ENCODE peak calls at places on chromosomes 16 and 17, in nine cellular contexts. K is ovary, N is stomach, M is body of pancreas, Z is H54, X is lower leg skin, R is spleen, V is GM12891, S is heart left ventricle. F is an unnamed sample.

GRCh38 chr17:47099987-47100711 is 88.9 kb downstream of the CDC27 start:
- DNase-seq in Z (peak), V (peak), N (peak), K (peak), S (peak), R (peak), X (peak), M (peak), F (peak)

GRCh38 chr17:10161392-10161791 is 37.0 kb downstream of the GAS7 start:
- DNase-seq in M (no peak), N (no peak), R (no peak), Z (no peak), X (no peak), S (no peak), K (no peak), V (no peak), F (no peak)

GRCh38 chr17:62718420-62718819 is 89.7 kb downstream of the MARCHF10 start:
- DNase-seq in N (no peak), R (no peak), X (no peak), M (no peak), V (no peak), K (no peak), S (no peak), Z (no peak), F (no peak)

GRCh38 chr16:84884311-84885023 is 64.7 kb downstream of the CRISPLD2 start:
- DNase-seq in K (no peak), Z (no peak), S (no peak), R (no peak), V (no peak), X (no peak), M (peak), N (peak), F (no peak)

GRCh38 chr17:38559025-38559879 is 46.5 kb downstream of the SRCIN1 start:
- DNase-seq in S (peak), Z (no peak), R (peak), X (peak), M (peak), N (peak), K (peak), V (peak), F (peak)

GRCh38 chr16:30382398-30383015 is at the start of gene SEPTIN1:
- DNase-seq in S (no peak), N (no peak), K (no peak), V (peak), R (peak), X (no peak), M (no peak), Z (no peak), F (no peak)

GRCh38 chr16:86880316-86881117 is 302.2 kb downstream of the FOXL1 start:
- DNase-seq in M (no peak), S (no peak), Z (no peak), V (no peak), R (peak), N (no peak), K (no peak), X (no peak), F (no peak)

GRCh38 chr17:19334331-19334730 is 28.2 kb downstream of the B9D1 start:
- DNase-seq in N (no peak), K (no peak), Z (no peak), M (no peak), S (no peak), R (no peak), V (no peak), X (no peak), F (no peak)

GRCh38 chr17:41324180-41325075 is 8.9 kb upstream of the KRTAP17-1 start:
- DNase-seq in X (no peak), V (no peak), Z (no peak), M (no peak), R (no peak), K (no peak), N (no peak), S (no peak), F (no peak)

GRCh38 chr16:47043970-47044684 is 70.7 kb upstream of the DNAJA2 start:
- DNase-seq in S (peak), Z (no peak), N (no peak), X (no peak), R (no peak), K (no peak), M (no peak), V (no peak), F (no peak)

GRCh38 chr16:69132424-69133252 is at the start of the genes CHTF8 and UTP4:
- DNase-seq in S (peak), K (peak), M (peak), X (peak), V (peak), N (peak), R (peak), Z (peak), F (peak)

GRCh38 chr17:65385726-65386125 is 175.7 kb downstream of the AXIN2 start:
- DNase-seq in X (no peak), Z (no peak), S (no peak), R (no peak), K (no peak), M (no peak), N (no peak), V (no peak), F (no peak)

GRCh38 chr16:85386467-85387170 is 226.5 kb upstream of the GSE1 start:
- DNase-seq in X (no peak), K (peak), M (no peak), S (no peak), Z (no peak), N (no peak), V (no peak), R (peak), F (no peak)

GRCh38 chr17:2571523-2572303 is 21.7 kb upstream of the PAFAH1B1 start:
- DNase-seq in N (no peak), R (no peak), M (no peak), S (no peak), Z (no peak), V (peak), K (no peak), X (no peak), F (no peak)

GRCh38 chr16:80674884-80675283 is 129.5 kb downstream of the CDYL2 start:
- DNase-seq in S (no peak), X (peak), N (no peak), Z (no peak), K (no peak), R (no peak), V (no peak), M (no peak), F (no peak)

GRCh38 chr16:87971933-87972332 is 20.7 kb downstream of the BANP start:
- DNase-seq in X (no peak), K (no peak), N (no peak), Z (no peak), V (no peak), S (no peak), M (no peak), R (no peak), F (no peak)

GRCh38 chr16:85751665-85752501 is 987 bp upstream of the C16orf74 start:
- DNase-seq in S (no peak), V (no peak), X (no peak), N (no peak), R (no peak), K (no peak), M (no peak), Z (no peak), F (no peak)

GRCh38 chr16:477287-477686 is 50.2 kb upstream of the CAPN15 start:
- DNase-seq in S (peak), Z (no peak), R (no peak), V (no peak), K (no peak), M (no peak), X (no peak), N (no peak), F (no peak)

GRCh38 chr16:67036323-67036741 is 7.4 kb downstream of the CBFB start:
- DNase-seq in Z (no peak), V (no peak), X (no peak), R (no peak), K (no peak), S (no peak), N (no peak), M (no peak), F (no peak)

GRCh38 chr17:48330386-48330785 is 99.6 kb downstream of the SKAP1 start:
- DNase-seq in V (no peak), N (no peak), Z (peak), S (no peak), K (no peak), X (no peak), R (no peak), M (no peak), F (no peak)

GRCh38 chr17:80792373-80792781 is 199.3 kb upstream of the CHMP6 start:
- DNase-seq in N (no peak), R (no peak), S (no peak), Z (no peak), V (no peak), M (no peak), X (no peak), K (peak), F (peak)

GRCh38 chr17:49692751-49693150 is 14.9 kb upstream of the SPOP start:
- DNase-seq in X (no peak), K (no peak), V (no peak), R (no peak), M (no peak), S (no peak), Z (no peak), N (no peak), F (no peak)

GRCh38 chr17:49694847-49695697 is 12.7 kb downstream of the SLC35B1 start:
- DNase-seq in N (peak), K (peak), V (peak), S (peak), Z (no peak), X (peak), M (peak), R (peak), F (peak)

GRCh38 chr17:49698005-49698404 is 9.8 kb downstream of the SLC35B1 start:
- DNase-seq in M (no peak), Z (no peak), V (no peak), K (no peak), X (no peak), S (no peak), R (no peak), N (no peak), F (no peak)

GRCh38 chr17:49695698-49696232 is 12.0 kb downstream of the SLC35B1 start:
- DNase-seq in S (no peak), X (no peak), R (no peak), M (no peak), Z (no peak), V (no peak), K (no peak), N (no peak), F (no peak)

GRCh38 chr17:49696233-49696761 is 11.5 kb downstream of the SLC35B1 start:
- DNase-seq in S (no peak), M (no peak), R (peak), Z (no peak), N (no peak), X (no peak), V (no peak), K (no peak), F (peak)
- TF ChIP-seq POLR2A in S (no peak), M (no peak), R (no peak), Z (no peak), N (no peak), X (no peak), V (no peak), K (no peak), F (no peak)

GRCh38 chr17:28029033-28029432 is 13.4 kb upstream of the NLK start:
- DNase-seq in Z (no peak), X (no peak), R (no peak), V (no peak), N (no peak), S (no peak), M (no peak), K (no peak), F (no peak)
- TF ChIP-seq POLR2A in Z (no peak), X (no peak), R (no peak), V (no peak), N (no peak), S (no peak), M (no peak), K (no peak), F (no peak)

DNA sequence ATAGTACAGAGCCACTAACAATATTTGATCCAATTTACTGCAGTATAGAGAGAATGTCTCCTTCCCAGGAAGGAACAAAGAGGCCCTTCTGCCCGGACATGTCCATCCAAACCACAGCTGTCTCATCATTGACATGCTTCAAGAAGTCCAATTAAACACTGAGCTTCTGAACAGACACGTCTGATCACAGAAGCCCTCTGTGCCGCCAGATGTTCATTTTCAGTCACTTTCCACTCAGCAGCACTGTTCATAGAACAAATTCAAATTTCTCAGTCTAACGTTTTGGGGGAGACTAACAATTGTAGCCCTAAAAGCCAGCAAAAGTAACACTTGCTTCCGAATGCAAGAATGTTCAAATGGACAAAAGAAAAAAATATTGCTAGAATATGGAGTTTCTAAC is 15.3 kb downstream of the ZC3H7A start:
- DNase-seq in R (no peak), X (no peak), K (no peak), N (no peak), M (no peak), V (no peak), Z (no peak), S (no peak), F (no peak)
- TF ChIP-seq POLR2A in R (no peak), X (no peak), K (no peak), N (no peak), M (no peak), V (peak), Z (no peak), S (no peak), F (no peak)

GRCh38 chr17:1490643-1491405 is 1.7 kb downstream of the MYO1C start:
- DNase-seq in N (peak), S (peak), M (peak), Z (peak), X (no peak), R (peak), V (peak), K (peak), F (peak)
- TF ChIP-seq POLR2A in N (no peak), S (no peak), M (peak), Z (no peak), X (peak), R (no peak), V (peak), K (peak), F (peak)

DNA sequence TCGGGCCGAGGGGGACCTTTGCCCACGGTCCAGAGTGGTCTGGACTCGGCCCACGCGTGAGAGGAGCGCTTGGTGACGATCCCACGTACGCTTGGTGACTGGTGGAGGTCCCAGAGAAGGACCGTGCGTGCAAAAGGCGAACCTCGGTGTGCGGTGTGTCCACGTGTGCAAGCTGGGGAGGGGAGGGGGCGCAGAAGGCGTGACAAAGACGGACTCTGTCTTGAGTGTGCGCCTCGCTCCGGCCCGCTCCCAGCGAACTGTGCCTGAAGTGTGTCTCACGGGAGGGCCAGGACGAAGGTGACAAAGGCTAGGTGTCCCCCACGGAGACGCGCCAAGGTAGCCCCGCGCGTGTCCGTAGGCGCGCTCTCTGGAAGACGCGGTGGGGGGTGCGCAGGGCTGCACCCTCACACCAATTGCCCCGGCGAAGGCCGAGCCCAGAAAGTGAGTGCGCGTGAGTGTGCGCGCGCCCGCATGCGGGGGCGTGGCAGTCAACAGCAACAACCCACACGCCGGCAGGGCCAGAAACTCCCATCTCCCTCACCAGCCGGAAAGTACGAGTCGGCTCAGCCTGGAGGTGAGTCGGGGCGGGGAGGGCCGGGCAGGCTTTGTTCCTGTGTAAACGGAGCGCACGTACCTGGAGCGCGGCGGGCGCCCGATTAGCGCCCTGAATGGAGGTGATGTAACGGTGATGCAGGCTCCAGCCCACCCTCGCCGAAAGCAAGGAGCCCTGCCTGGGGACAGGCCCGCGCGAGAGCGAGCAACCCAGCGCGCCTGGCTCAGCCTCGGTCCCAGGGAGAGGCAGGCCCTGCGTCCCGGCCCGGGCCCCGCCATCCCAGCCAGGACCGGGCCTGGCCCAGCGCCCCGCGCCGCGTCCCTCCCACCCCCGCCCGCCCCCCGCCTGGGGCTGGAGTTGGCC is at the start of gene GPRC5C:
- DNase-seq in V (peak), N (peak), K (peak), X (peak), S (peak), M (peak), Z (no peak), R (peak), F (peak)
- TF ChIP-seq POLR2A in V (peak), N (peak), K (peak), X (no peak), S (no peak), M (peak), Z (no peak), R (no peak), F (peak)

F was measured in gastrocnemius medialis.